ENCODE peak calls at places on chromosomes 6 and 20, in four cellular contexts. M, W, X and L are unnamed samples.

GRCh38 chr6:56456785-56457184 is 185.9 kb downstream of the DST start:
- DNase-seq in M (no peak), W (no peak), X (no peak), L (no peak)

GRCh38 chr6:35208419-35208818 is 5.3 kb upstream of the SCUBE3 start:
- DNase-seq in M (no peak), W (no peak), X (no peak), L (no peak)

GRCh38 chr6:12363651-12364381 is 73.7 kb downstream of the EDN1 start:
- DNase-seq in M (peak; percentile 24), W (peak; percentile 27), X (no peak), L (peak; percentile 53)

GRCh38 chr6:45617441-45617840 is 239.7 kb upstream of the SUPT3H start:
- DNase-seq in M (no peak), W (no peak), X (no peak), L (no peak)

GRCh38 chr6:144339859-144340452 is 54.8 kb downstream of the UTRN start:
- DNase-seq in M (no peak), W (no peak), X (no peak), L (no peak)

GRCh38 chr20:9839626-9840025 is 750 bp upstream of the PAK5 start:
- DNase-seq in M (no peak), W (no peak), X (no peak), L (no peak)

GRCh38 chr20:49602370-49603208 is 34.7 kb upstream of the PTGIS start:
- DNase-seq in M (no peak), W (no peak), X (no peak), L (no peak)

GRCh38 chr6:166605752-166606151 is 19.3 kb upstream of the RAMACL start:
- DNase-seq in M (no peak), W (no peak), X (no peak), L (no peak)

GRCh38 chr6:156955494-156956183 is 178.5 kb downstream of the ARID1B start:
- DNase-seq in M (no peak), W (no peak), X (peak; percentile 74), L (no peak)

GRCh38 chr6:99458319-99458718 is 33.2 kb upstream of the PNISR start:
- DNase-seq in M (peak; percentile 43), W (peak; percentile 13), X (no peak), L (peak; percentile 10)

GRCh38 chr6:170444811-170445211 is 108.3 kb downstream of the PSMB1 start:
- DNase-seq in M (no peak), W (no peak), X (no peak), L (no peak)

GRCh38 chr20:17327185-17327780 is 100.4 kb downstream of the PCSK2 start:
- DNase-seq in M (no peak), W (no peak), X (no peak), L (no peak)

GRCh38 chr6:168060521-168060931 is 18.5 kb downstream of the FRMD1 start:
- DNase-seq in M (no peak), W (no peak), X (peak; percentile 74), L (no peak)

GRCh38 chr20:63086421-63087235 is 79.9 kb upstream of the BHLHE23 start:
- DNase-seq in M (no peak), W (no peak), X (peak; percentile 13), L (no peak)

GRCh38 chr6:45714795-45715507 is 300.7 kb downstream of the CLIC5 start:
- DNase-seq in M (peak; percentile 75), W (peak; percentile 86), X (peak; percentile 42), L (peak; percentile 57)

GRCh38 chr6:4341078-4341797 is 205.9 kb upstream of the ECI2 start:
- DNase-seq in M (no peak), W (no peak), X (no peak), L (no peak)

GRCh38 chr6:158848441-158848840 is 29.3 kb upstream of the EZR start:
- DNase-seq in M (no peak), W (no peak), X (no peak), L (no peak)

GRCh38 chr6:9806195-9806594 is 608.7 kb downstream of the TFAP2A start:
- DNase-seq in M (no peak), W (no peak), X (no peak), L (no peak)

GRCh38 chr20:49446080-49446479 is 36.4 kb downstream of the KCNB1 start:
- DNase-seq in M (no peak), W (no peak), X (no peak), L (no peak)

GRCh38 chr6:12232821-12233220 is 57.3 kb upstream of the EDN1 start:
- DNase-seq in M (no peak), W (no peak), X (no peak), L (no peak)

GRCh38 chr6:106563614-106564013 is 65.7 kb downstream of the RTN4IP1 start:
- DNase-seq in M (no peak), W (no peak), X (peak; percentile 22), L (no peak)

GRCh38 chr6:87837444-87837843 is 135.4 kb upstream of the AKIRIN2 start:
- DNase-seq in M (no peak), W (no peak), X (no peak), L (no peak)

GRCh38 chr6:133854633-133855598 is 34.0 kb upstream of the TCF21 start:
- DNase-seq in M (no peak), W (peak; percentile 47), X (no peak), L (no peak)

GRCh38 chr6:42368156-42368555 is 83.6 kb downstream of the TRERF1 start:
- DNase-seq in M (no peak), W (no peak), X (no peak), L (no peak)

GRCh38 chr20:3471397-3472021 is 691 bp downstream of the ATRN start:
- DNase-seq in M (no peak), W (no peak), X (no peak), L (no peak)

GRCh38 chr6:100663219-100663863 is 198.6 kb upstream of the SIM1 start:
- DNase-seq in M (no peak), W (no peak), X (no peak), L (no peak)

GRCh38 chr20:17898548-17898994 is 70.0 kb downstream of the SNX5 start:
- DNase-seq in M (peak; percentile 80), W (peak; percentile 80), X (peak; percentile 78), L (peak; percentile 59)

GRCh38 chr6:73308712-73309533 is 45.2 kb downstream of the DPPA5 start:
- DNase-seq in M (peak; percentile 61), W (no peak), X (no peak), L (no peak)

GRCh38 chr6:31597006-31597405 is 4.2 kb upstream of the NCR3 start:
- DNase-seq in M (peak; percentile 82), W (peak; percentile 30), X (no peak), L (no peak)

GRCh38 chr6:130050230-130050629 is 31.8 kb downstream of the L3MBTL3 start:
- DNase-seq in M (no peak), W (no peak), X (no peak), L (no peak)

GRCh38 chr6:167910007-167910406 is 83.3 kb downstream of the AFDN start:
- DNase-seq in M (no peak), W (no peak), X (no peak), L (no peak)

GRCh38 chr6:45679163-45679562 is 301.4 kb upstream of the SUPT3H start:
- DNase-seq in M (no peak), W (no peak), X (no peak), L (no peak)

GRCh38 chr6:36946526-36946925 is 8.0 kb upstream of the PI16 start:
- DNase-seq in M (no peak), W (no peak), X (no peak), L (no peak)

GRCh38 chr20:48847498-48848205 is 19.9 kb upstream of the PREX1 start:
- DNase-seq in M (no peak), W (no peak), X (no peak), L (no peak)

GRCh38 chr6:37698264-37699137 is 818 bp upstream of the MDGA1 start:
- DNase-seq in M (peak; percentile 44), W (peak; percentile 38), X (peak; percentile 44), L (no peak)

GRCh38 chr6:49551866-49552129 is 1.3 kb downstream of the C6orf141 start:
- DNase-seq in M (no peak), W (peak; percentile 23), X (no peak), L (no peak)

GRCh38 chr6:7763896-7764295 is 38.0 kb downstream of the BMP6 start:
- DNase-seq in M (no peak), W (no peak), X (no peak), L (no peak)

GRCh38 chr6:7762758-7763157 is 36.9 kb downstream of the BMP6 start:
- DNase-seq in M (no peak), W (no peak), X (no peak), L (no peak)

GRCh38 chr6:7759319-7759718 is 33.4 kb downstream of the BMP6 start:
- DNase-seq in M (no peak), W (no peak), X (no peak), L (no peak)

GRCh38 chr6:7761047-7761446 is 35.1 kb downstream of the BMP6 start:
- DNase-seq in M (no peak), W (no peak), X (no peak), L (no peak)

GRCh38 chr6:7758456-7758855 is 32.6 kb downstream of the BMP6 start:
- DNase-seq in M (no peak), W (no peak), X (no peak), L (no peak)
- TF ChIP-seq CTCF in M (no peak), W (no peak), X (no peak), L (no peak)

GRCh38 chr6:18280084-18280483 is 15.8 kb upstream of the DEK start:
- DNase-seq in M (no peak), W (no peak), X (no peak), L (no peak)
- TF ChIP-seq CTCF in M (no peak), W (no peak), X (no peak), L (no peak)

GRCh38 chr6:33199687-33200233 is 705 bp downstream of the RXRB start:
- DNase-seq in M (peak; percentile 82), W (peak; percentile 81), X (peak; percentile 78), L (no peak)

GRCh38 chr6:33197431-33198048 is 2.9 kb downstream of the RXRB start:
- DNase-seq in M (peak; percentile 74), W (peak; percentile 38), X (no peak), L (no peak)

GRCh38 chr6:33198159-33198852 is 2.2 kb downstream of the RXRB start:
- DNase-seq in M (no peak), W (no peak), X (no peak), L (no peak)

GRCh38 chr6:33200234-33201146 is at the start of the genes RXRB and SLC39A7:
- DNase-seq in M (peak; percentile 99), W (peak; percentile 97), X (peak; percentile 99), L (peak; percentile 98)

GRCh38 chr6:33198853-33199436 is 1.5 kb downstream of the RXRB start:
- DNase-seq in M (no peak), W (no peak), X (no peak), L (no peak)
- TF ChIP-seq CTCF in M (no peak), W (no peak), X (no peak), L (no peak)

GRCh38 chr6:110958332-110959192 is at the start of gene GTF3C6:
- DNase-seq in M (peak; percentile 96), W (peak; percentile 86), X (peak; percentile 94), L (peak; percentile 82)
- TF ChIP-seq CTCF in M (no peak), W (no peak), X (no peak), L (no peak)

GRCh38 chr20:36887779-36888133 is 11.8 kb downstream of the TLDC2 start:
- DNase-seq in M (no peak), W (no peak), X (no peak), L (no peak)
- TF ChIP-seq CTCF in M (no peak), W (no peak), X (no peak), L (no peak)